ENCODE peak calls at places on chromosome 6, in eight cellular contexts. A, T, K, B, Y, C, M and O are unnamed samples.
A peak's percentile ranks its signal among the peaks of the same experiment; 100 is the strongest.

GRCh38 chr6:84492246-84493135 is 265.0 kb upstream of the CEP162 start:
- DNase-seq in A (no peak), T (no peak), K (no peak), B (no peak), Y (no peak), C (no peak), M (no peak), O (no peak)

GRCh38 chr6:24933266-24933665 is 2.5 kb downstream of the RIPOR2 start:
- DNase-seq in A (no peak), T (no peak), K (no peak), B (no peak), Y (no peak), C (no peak), M (no peak), O (no peak)

GRCh38 chr6:90101403-90101802 is 195.2 kb downstream of the BACH2 start:
- DNase-seq in A (no peak), T (no peak), K (no peak), B (no peak), Y (no peak), C (no peak), M (no peak), O (no peak)

GRCh38 chr6:43092635-43093034 is 16.5 kb downstream of the PTK7 start:
- DNase-seq in A (no peak), T (no peak), K (no peak), B (no peak), Y (no peak), C (no peak), M (no peak), O (no peak)

GRCh38 chr6:138948780-138949179 is 39.3 kb downstream of the REPS1 start:
- DNase-seq in A (no peak), T (no peak), K (no peak), B (no peak), Y (no peak), C (no peak), M (no peak), O (peak; percentile 39)

GRCh38 chr6:99143108-99143828 is 195.5 kb upstream of the FBXL4 start:
- DNase-seq in A (no peak), T (no peak), K (no peak), B (no peak), Y (no peak), C (no peak), M (no peak), O (no peak)

GRCh38 chr6:11251553-11252358 is 19.3 kb upstream of the NEDD9 start:
- DNase-seq in A (peak; percentile 66), T (no peak), K (peak; percentile 58), B (peak; percentile 78), Y (peak; percentile 74), C (peak; percentile 82), M (peak; percentile 23), O (peak; percentile 87)

GRCh38 chr6:33610779-33611421 is 10.2 kb upstream of the ITPR3 start:
- DNase-seq in A (no peak), T (peak; percentile 62), K (no peak), B (no peak), Y (peak; percentile 55), C (peak; percentile 90), M (no peak), O (peak; percentile 60)

GRCh38 chr6:144346719-144347446 is 61.7 kb downstream of the UTRN start:
- DNase-seq in A (no peak), T (no peak), K (peak; percentile 82), B (no peak), Y (peak; percentile 40), C (no peak), M (no peak), O (peak; percentile 72)

GRCh38 chr6:157456524-157456829 is 75.5 kb downstream of the ZDHHC14 start:
- DNase-seq in A (no peak), T (no peak), K (no peak), B (no peak), Y (no peak), C (no peak), M (no peak), O (no peak)

GRCh38 chr6:125749112-125749863 is at the start of gene HEY2:
- DNase-seq in A (peak; percentile 94), T (peak; percentile 95), K (peak; percentile 72), B (peak; percentile 96), Y (peak; percentile 97), C (peak; percentile 94), M (peak; percentile 94), O (peak; percentile 98)

GRCh38 chr6:120816862-120817261 is 517.4 kb downstream of the TBC1D32 start:
- DNase-seq in A (no peak), T (no peak), K (no peak), B (no peak), Y (no peak), C (no peak), M (no peak), O (no peak)

GRCh38 chr6:104859225-104860146 is at the start of gene HACE1:
- DNase-seq in A (peak; percentile 90), T (peak; percentile 98), K (peak; percentile 80), B (peak; percentile 87), Y (peak; percentile 94), C (peak; percentile 96), M (peak; percentile 78), O (peak; percentile 94)

GRCh38 chr6:160933256-160933655 is 58.3 kb upstream of the MAP3K4 start:
- DNase-seq in A (no peak), T (peak; percentile 83), K (no peak), B (no peak), Y (peak; percentile 44), C (no peak), M (no peak), O (peak; percentile 61)

GRCh38 chr6:44235269-44235668 is 11.6 kb upstream of the HSP90AB1 start:
- DNase-seq in A (no peak), T (no peak), K (no peak), B (no peak), Y (no peak), C (no peak), M (no peak), O (no peak)

GRCh38 chr6:121694389-121695185 is 259.1 kb downstream of the GJA1 start:
- DNase-seq in A (no peak), T (no peak), K (peak; percentile 76), B (no peak), Y (no peak), C (no peak), M (no peak), O (no peak)

GRCh38 chr6:156781882-156782631 is 4.9 kb downstream of the ARID1B start:
- DNase-seq in A (no peak), T (no peak), K (no peak), B (no peak), Y (no peak), C (no peak), M (no peak), O (no peak)

GRCh38 chr6:144190593-144190992 is 40.3 kb downstream of the STX11 start:
- DNase-seq in A (no peak), T (no peak), K (peak; percentile 59), B (peak; percentile 29), Y (peak; percentile 34), C (no peak), M (peak; percentile 54), O (no peak)

GRCh38 chr6:15596241-15596896 is 66.5 kb downstream of the DTNBP1 start:
- DNase-seq in A (no peak), T (no peak), K (no peak), B (no peak), Y (no peak), C (no peak), M (no peak), O (peak; percentile 65)

GRCh38 chr6:127515234-127515793 is 3.8 kb downstream of the MTCL3 start:
- DNase-seq in A (no peak), T (peak; percentile 88), K (peak; percentile 10), B (no peak), Y (no peak), C (no peak), M (no peak), O (peak; percentile 64)
- TF ChIP-seq CTCF in A (no peak), T (peak; percentile 64), K (no peak), B (no peak), Y (no peak), C (no peak), M (no peak), O (peak; percentile 19)

DNA sequence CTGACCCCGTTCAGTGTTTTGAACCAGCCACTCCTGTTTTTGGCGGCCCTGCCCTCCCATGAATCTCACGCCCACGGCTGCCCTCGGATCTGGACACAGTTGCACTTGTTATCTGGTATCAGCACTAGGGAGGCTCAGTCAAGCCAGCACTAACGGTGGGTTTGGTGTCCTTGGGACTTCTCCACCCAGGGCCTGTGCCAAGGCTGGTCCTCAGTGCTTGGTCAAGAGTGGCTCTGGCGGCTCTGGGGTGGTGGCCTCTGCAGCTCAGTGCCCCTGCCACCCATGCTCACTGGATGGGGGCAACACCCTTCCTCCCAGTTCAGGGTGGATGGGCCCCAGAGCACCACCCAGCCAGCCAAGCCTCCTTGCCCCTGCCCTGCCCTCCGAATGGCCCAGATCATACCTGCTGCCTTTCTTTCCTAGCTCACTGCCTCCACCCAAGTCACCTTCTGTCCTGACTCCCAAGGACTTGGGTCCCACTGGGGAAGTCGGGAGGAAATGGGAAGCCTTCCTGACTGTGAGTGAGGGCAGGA is 54.7 kb downstream of the SSR1 start:
- DNase-seq in A (no peak), T (no peak), K (no peak), B (peak; percentile 18), Y (no peak), C (peak; percentile 61), M (no peak), O (no peak)
- H3K4me1 ChIP-seq in A (peaks cover 24% of the 10 kb centered on the region), T (no peaks in the 10 kb centered on the region), K (peaks cover 13% of the 10 kb centered on the region), B (no peaks in the 10 kb centered on the region), Y (peaks cover 19% of the 10 kb centered on the region), C (peaks cover 14% of the 10 kb centered on the region), M (peaks cover 14% of the 10 kb centered on the region), O (peaks cover 8% of the 10 kb centered on the region)

DNA sequence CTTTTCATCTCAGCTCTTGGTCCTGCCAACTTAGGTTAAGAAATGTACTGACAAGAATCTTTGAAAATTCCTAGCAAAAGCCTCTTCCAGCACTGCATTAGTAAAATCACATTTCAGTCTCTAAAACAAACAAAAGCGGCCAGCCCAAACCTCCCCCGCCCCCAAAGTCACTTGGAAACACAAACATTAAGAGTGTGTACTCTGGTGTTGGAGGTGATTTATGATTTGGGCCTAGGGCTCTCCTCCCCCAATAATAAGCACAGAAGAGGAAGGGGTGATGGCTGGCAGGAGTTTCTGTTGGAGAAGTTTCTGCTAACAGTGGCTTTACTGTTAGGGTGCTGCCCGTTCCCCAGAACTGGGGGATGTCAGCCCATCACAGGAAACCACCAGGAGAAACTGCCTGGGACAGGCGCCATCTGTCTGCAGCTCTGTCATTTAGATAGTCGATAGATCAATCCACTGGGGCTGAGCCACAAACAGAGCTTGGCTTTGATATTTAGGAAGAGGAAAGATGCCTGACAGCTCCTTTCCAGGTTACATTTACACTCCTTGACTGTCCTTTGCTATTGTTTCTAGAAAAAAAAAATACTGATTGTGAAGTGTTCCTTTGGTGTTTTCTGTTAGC is 199.5 kb downstream of the CD83 start:
- DNase-seq in A (no peak), T (peak; percentile 71), K (no peak), B (no peak), Y (no peak), C (no peak), M (no peak), O (no peak)
- TF ChIP-seq CTCF in A (no peak), T (peak; percentile 66), K (no peak), B (no peak), Y (no peak), C (no peak), M (no peak), O (no peak)

DNA sequence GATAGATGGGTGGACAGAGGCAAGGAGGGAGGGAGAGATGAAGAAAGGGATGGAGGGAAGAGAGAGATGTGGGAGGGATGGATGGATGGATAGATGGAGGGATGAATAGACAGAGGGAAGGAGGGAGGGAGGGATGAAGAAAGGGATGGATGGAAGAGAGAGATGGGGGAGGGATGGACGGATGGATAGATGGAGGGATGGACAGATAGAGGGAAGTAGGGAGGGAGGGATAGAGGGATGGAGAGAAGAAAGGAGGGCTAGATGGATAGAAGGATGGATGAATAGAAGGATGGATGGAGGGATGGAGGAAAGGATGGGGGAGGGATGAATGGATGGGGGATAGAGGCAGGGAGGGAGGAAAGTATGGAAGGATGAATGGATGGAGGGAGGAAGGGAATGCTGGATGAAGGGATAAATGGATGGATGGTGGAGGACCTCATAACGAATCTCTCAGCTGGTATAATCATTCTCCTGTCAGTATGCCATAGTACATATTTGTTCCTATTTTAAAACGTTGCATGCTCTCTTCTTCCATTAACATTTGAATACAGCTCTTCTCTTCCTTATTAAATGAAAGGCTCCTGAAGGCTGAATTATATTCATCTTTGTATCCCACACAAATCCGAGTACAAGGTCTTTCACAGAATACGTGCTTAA is 136.4 kb downstream of the HIVEP2 start:
- DNase-seq in A (no peak), T (no peak), K (no peak), B (no peak), Y (no peak), C (no peak), M (no peak), O (no peak)
- H3K4me1 ChIP-seq in A (no peaks in the 10 kb centered on the region), T (peaks cover 4% of the 10 kb centered on the region), K (no peaks in the 10 kb centered on the region), B (no peaks in the 10 kb centered on the region), Y (peaks cover 2% of the 10 kb centered on the region), C (no peaks in the 10 kb centered on the region), M (peaks cover 42% of the 10 kb centered on the region), O (no peaks in the 10 kb centered on the region)